ENCODE peak calls at places on chromosomes 12 and 14, in seven cellular contexts. F, B, X, E, G, V and M are unnamed samples.

GRCh38 chr12:10362325-10362724 is 27.5 kb downstream of the KLRK1 start:
- DNase-seq in F (no peak), B (no peak), X (no peak), E (no peak), G (no peak), V (no peak), M (no peak)

GRCh38 chr12:85260904-85261303 is 19.1 kb upstream of the ALX1 start:
- DNase-seq in F (no peak), B (no peak), X (no peak), E (no peak), G (no peak), V (no peak), M (no peak)

GRCh38 chr14:68564826-68565760 is 227.8 kb downstream of the ZFP36L1 start:
- DNase-seq in F (no peak), B (no peak), X (peak; percentile 60), E (no peak), G (no peak), V (no peak), M (no peak)

GRCh38 chr12:124713041-124713435 is 145.6 kb upstream of the NCOR2 start:
- DNase-seq in F (peak; percentile 71), B (no peak), X (peak; percentile 86), E (peak; percentile 42), G (no peak), V (peak; percentile 68), M (no peak)

GRCh38 chr12:81863406-81863805 is 104.3 kb upstream of the PPFIA2 start:
- DNase-seq in F (no peak), B (no peak), X (no peak), E (no peak), G (no peak), V (no peak), M (no peak)

GRCh38 chr12:11669348-11669747 is 19.9 kb downstream of the ETV6 start:
- DNase-seq in F (no peak), B (no peak), X (no peak), E (no peak), G (no peak), V (no peak), M (no peak)

GRCh38 chr12:98869886-98870285 is 224.8 kb downstream of the APAF1 start:
- DNase-seq in F (no peak), B (no peak), X (no peak), E (no peak), G (no peak), V (no peak), M (no peak)

GRCh38 chr14:68786491-68787234 is 6.2 kb downstream of the ZFP36L1 start:
- DNase-seq in F (no peak), B (no peak), X (no peak), E (no peak), G (no peak), V (peak; percentile 50), M (no peak)

GRCh38 chr12:88638388-88638787 is 58.1 kb upstream of the KITLG start:
- DNase-seq in F (no peak), B (no peak), X (no peak), E (no peak), G (no peak), V (no peak), M (no peak)

GRCh38 chr12:43241971-43242370 is 310.0 kb downstream of the ADAMTS20 start:
- DNase-seq in F (no peak), B (no peak), X (no peak), E (no peak), G (no peak), V (no peak), M (no peak)

GRCh38 chr12:92471551-92471950 is 231.2 kb upstream of the PLEKHG7 start:
- DNase-seq in F (no peak), B (no peak), X (no peak), E (no peak), G (no peak), V (no peak), M (no peak)

GRCh38 chr12:4271433-4272013 is 2.0 kb upstream of the CCND2 start:
- DNase-seq in F (no peak), B (peak; percentile 21), X (no peak), E (no peak), G (no peak), V (no peak), M (peak; percentile 68)

GRCh38 chr14:39050389-39050788 is 52.6 kb downstream of the SEC23A start:
- DNase-seq in F (no peak), B (no peak), X (no peak), E (no peak), G (no peak), V (no peak), M (no peak)

GRCh38 chr14:66422019-66422946 is 63.9 kb upstream of the CCDC196 start:
- DNase-seq in F (no peak), B (no peak), X (no peak), E (no peak), G (no peak), V (no peak), M (no peak)

GRCh38 chr12:98228619-98229538 is 286.5 kb upstream of the TMPO start:
- DNase-seq in F (no peak), B (no peak), X (no peak), E (no peak), G (no peak), V (no peak), M (no peak)

GRCh38 chr12:10067942-10068341 is 30.8 kb downstream of the CLEC1A start:
- DNase-seq in F (no peak), B (no peak), X (no peak), E (no peak), G (no peak), V (no peak), M (no peak)

GRCh38 chr12:9869307-9870161 is at the start of gene CLEC2B:
- DNase-seq in F (no peak), B (peak; percentile 17), X (no peak), E (no peak), G (no peak), V (no peak), M (no peak)

GRCh38 chr12:122872815-122873361 is 23.0 kb downstream of the VPS37B start:
- DNase-seq in F (no peak), B (no peak), X (peak; percentile 51), E (no peak), G (no peak), V (peak; percentile 42), M (peak; percentile 12)

GRCh38 chr12:88925370-88925915 is 345.2 kb upstream of the KITLG start:
- DNase-seq in F (no peak), B (no peak), X (no peak), E (no peak), G (no peak), V (no peak), M (no peak)

GRCh38 chr14:51554339-51554920 is 97.3 kb upstream of the FRMD6 start:
- DNase-seq in F (no peak), B (no peak), X (no peak), E (no peak), G (no peak), V (no peak), M (no peak)

GRCh38 chr14:91454580-91454979 is 37.0 kb upstream of the CCDC88C start:
- DNase-seq in F (no peak), B (no peak), X (no peak), E (no peak), G (no peak), V (no peak), M (no peak)

GRCh38 chr12:84336231-84336630 is 576.4 kb downstream of the SLC6A15 start:
- DNase-seq in F (no peak), B (no peak), X (no peak), E (no peak), G (no peak), V (no peak), M (no peak)

DNA sequence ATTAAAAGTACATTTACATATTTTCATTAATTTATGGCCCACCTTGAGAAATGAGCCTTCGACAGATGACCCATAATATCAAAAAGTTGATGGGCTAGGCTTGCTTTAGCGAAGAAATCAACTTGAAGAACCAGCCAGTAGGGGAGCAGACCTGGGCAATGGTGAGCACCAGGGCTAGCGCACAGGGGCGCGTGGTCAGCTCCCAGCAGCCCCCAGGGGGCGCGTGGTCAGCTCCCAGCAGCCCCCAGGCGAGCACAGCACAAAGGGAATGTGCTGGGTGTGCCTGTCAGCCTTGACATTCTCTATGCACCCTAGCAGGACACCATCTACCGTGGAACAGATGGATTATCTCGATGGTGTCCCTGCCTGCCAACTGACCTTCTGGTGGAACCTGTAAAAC is 15.3 kb upstream of the SOX5 start:
- DNase-seq in F (no peak), B (no peak), X (no peak), E (no peak), G (no peak), V (no peak), M (no peak)
- TF ChIP-seq CTCF in F (no peak), B (no peak), X (no peak), E (no peak), G (no peak), V (no peak), M (no peak)

GRCh38 chr12:48865441-48866290 is at the start of gene RND1:
- DNase-seq in F (peak; percentile 89), B (peak; percentile 88), X (peak; percentile 95), E (peak; percentile 80), G (peak; percentile 91), V (peak; percentile 96), M (peak; percentile 64)
- TF ChIP-seq CTCF in F (no peak), B (no peak), X (no peak), E (no peak), G (no peak), V (no peak), M (no peak)

DNA sequence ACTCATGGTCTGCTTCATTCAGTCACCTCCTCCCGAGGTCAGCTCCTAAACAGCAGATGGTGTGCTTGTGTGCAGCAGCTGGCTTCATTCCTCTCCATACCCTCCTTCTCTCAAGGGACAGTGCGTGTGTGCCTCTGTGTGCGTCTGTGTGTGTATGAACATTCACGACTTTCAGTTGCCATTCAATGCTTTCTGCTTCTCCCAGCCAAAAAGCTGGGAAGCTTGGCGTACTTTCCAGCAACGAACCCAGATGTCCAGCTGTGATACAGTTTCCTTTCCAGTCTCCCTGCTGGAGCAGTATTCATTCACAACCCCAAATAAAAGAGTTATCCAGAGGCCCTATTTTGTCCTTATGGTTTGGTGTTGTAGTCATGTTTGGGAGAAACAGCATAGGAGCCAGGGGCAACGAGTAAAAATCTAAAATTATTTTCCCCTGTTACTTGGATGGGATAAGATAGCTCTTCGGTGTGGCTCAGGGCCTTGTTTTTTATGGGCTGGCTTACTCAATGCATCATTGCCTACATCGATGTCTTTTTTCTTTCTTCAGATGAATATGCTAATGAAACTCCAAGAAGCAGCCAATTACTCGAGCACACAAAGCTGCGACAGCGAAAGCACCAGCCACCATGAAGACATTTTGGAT is 379.3 kb downstream of the NAV3 start:
- DNase-seq in F (no peak), B (no peak), X (no peak), E (no peak), G (no peak), V (no peak), M (no peak)
- TF ChIP-seq CTCF in F (no peak), B (no peak), X (no peak), E (no peak), G (no peak), V (no peak), M (no peak)

GRCh38 chr12:17283563-17283962 is 677.6 kb upstream of the LMO3 start:
- DNase-seq in F (no peak), B (no peak), X (no peak), E (no peak), G (no peak), V (no peak), M (no peak)

GRCh38 chr12:17276196-17276595 is 670.2 kb upstream of the LMO3 start:
- DNase-seq in F (no peak), B (no peak), X (no peak), E (no peak), G (no peak), V (no peak), M (no peak)

GRCh38 chr12:17284873-17285272 is 678.9 kb upstream of the LMO3 start:
- DNase-seq in F (no peak), B (no peak), X (no peak), E (no peak), G (no peak), V (no peak), M (no peak)

GRCh38 chr12:17278946-17279345 is 673.0 kb upstream of the LMO3 start:
- DNase-seq in F (no peak), B (no peak), X (no peak), E (no peak), G (no peak), V (no peak), M (no peak)
- TF ChIP-seq CTCF in F (no peak), B (no peak), X (no peak), E (no peak), G (no peak), V (no peak), M (no peak)